ENCODE peak calls at places on chromosomes 6 and 20, in seven cellular contexts. One of them, this sample, is unnamed.

GRCh38 chr6:144935181-144935580 is 650.0 kb downstream of the UTRN start:
- DNase-seq in right cardiac atrium: no peak
- DNase-seq in pons: no peak
- DNase-seq in WTC11: no peak
- DNase-seq in NCI-H2171 treated with DMSO at 0.1 percent for 48 hours: no peak
- DNase-seq in CD4-positive, alpha-beta T cell: no peak
- DNase-seq in stimulated activated CD4-positive, alpha-beta T cell treated with anti-CD3 and anti-CD28 coated beads, Interleukin-12 subunit alpha, Interleukin-12 subunit beta, amount 100 ng/mL, for 4 hours: no peak
- DNase-seq in this sample: no peak

GRCh38 chr6:81834141-81834621 is 81.7 kb upstream of the TENT5A start:
- DNase-seq in right cardiac atrium: peak
- DNase-seq in pons: no peak
- DNase-seq in WTC11: no peak
- DNase-seq in NCI-H2171 treated with DMSO at 0.1 percent for 48 hours: no peak
- DNase-seq in CD4-positive, alpha-beta T cell: no peak
- DNase-seq in stimulated activated CD4-positive, alpha-beta T cell treated with anti-CD3 and anti-CD28 coated beads, Interleukin-12 subunit alpha, Interleukin-12 subunit beta, amount 100 ng/mL, for 4 hours: no peak
- DNase-seq in this sample: peak

GRCh38 chr6:113539202-113539601 is 317.9 kb upstream of the MARCKS start:
- DNase-seq in right cardiac atrium: no peak
- DNase-seq in pons: no peak
- DNase-seq in WTC11: no peak
- DNase-seq in NCI-H2171 treated with DMSO at 0.1 percent for 48 hours: no peak
- DNase-seq in CD4-positive, alpha-beta T cell: no peak
- DNase-seq in stimulated activated CD4-positive, alpha-beta T cell treated with anti-CD3 and anti-CD28 coated beads, Interleukin-12 subunit alpha, Interleukin-12 subunit beta, amount 100 ng/mL, for 4 hours: no peak
- DNase-seq in this sample: no peak

GRCh38 chr6:28816909-28817807 is 106.6 kb downstream of the TRIM27 start:
- DNase-seq in right cardiac atrium: no peak
- DNase-seq in pons: no peak
- DNase-seq in WTC11: peak
- DNase-seq in NCI-H2171 treated with DMSO at 0.1 percent for 48 hours: peak
- DNase-seq in CD4-positive, alpha-beta T cell: no peak
- DNase-seq in stimulated activated CD4-positive, alpha-beta T cell treated with anti-CD3 and anti-CD28 coated beads, Interleukin-12 subunit alpha, Interleukin-12 subunit beta, amount 100 ng/mL, for 4 hours: no peak
- DNase-seq in this sample: no peak

GRCh38 chr6:96990462-96990861 is 65.9 kb downstream of the KLHL32 start:
- DNase-seq in right cardiac atrium: peak
- DNase-seq in pons: peak
- DNase-seq in WTC11: no peak
- DNase-seq in NCI-H2171 treated with DMSO at 0.1 percent for 48 hours: no peak
- DNase-seq in CD4-positive, alpha-beta T cell: no peak
- DNase-seq in stimulated activated CD4-positive, alpha-beta T cell treated with anti-CD3 and anti-CD28 coated beads, Interleukin-12 subunit alpha, Interleukin-12 subunit beta, amount 100 ng/mL, for 4 hours: no peak
- DNase-seq in this sample: no peak

GRCh38 chr6:19354181-19354580 is 483.0 kb upstream of the ID4 start:
- DNase-seq in right cardiac atrium: no peak
- DNase-seq in pons: no peak
- DNase-seq in WTC11: no peak
- DNase-seq in NCI-H2171 treated with DMSO at 0.1 percent for 48 hours: peak
- DNase-seq in CD4-positive, alpha-beta T cell: no peak
- DNase-seq in stimulated activated CD4-positive, alpha-beta T cell treated with anti-CD3 and anti-CD28 coated beads, Interleukin-12 subunit alpha, Interleukin-12 subunit beta, amount 100 ng/mL, for 4 hours: no peak
- DNase-seq in this sample: no peak

GRCh38 chr6:147040041-147040440 is 164.2 kb upstream of the STXBP5 start:
- DNase-seq in right cardiac atrium: no peak
- DNase-seq in pons: no peak
- DNase-seq in WTC11: no peak
- DNase-seq in NCI-H2171 treated with DMSO at 0.1 percent for 48 hours: no peak
- DNase-seq in CD4-positive, alpha-beta T cell: no peak
- DNase-seq in stimulated activated CD4-positive, alpha-beta T cell treated with anti-CD3 and anti-CD28 coated beads, Interleukin-12 subunit alpha, Interleukin-12 subunit beta, amount 100 ng/mL, for 4 hours: no peak
- DNase-seq in this sample: no peak

GRCh38 chr6:93423542-93423941 is 4.2 kb upstream of the EPHA7 start:
- DNase-seq in right cardiac atrium: peak
- DNase-seq in pons: peak
- DNase-seq in WTC11: peak
- DNase-seq in NCI-H2171 treated with DMSO at 0.1 percent for 48 hours: peak
- DNase-seq in CD4-positive, alpha-beta T cell: no peak
- DNase-seq in stimulated activated CD4-positive, alpha-beta T cell treated with anti-CD3 and anti-CD28 coated beads, Interleukin-12 subunit alpha, Interleukin-12 subunit beta, amount 100 ng/mL, for 4 hours: no peak
- DNase-seq in this sample: no peak

GRCh38 chr20:58131581-58132142 is 96.8 kb downstream of the ANKRD60 start:
- DNase-seq in right cardiac atrium: no peak
- DNase-seq in pons: peak
- DNase-seq in WTC11: no peak
- DNase-seq in NCI-H2171 treated with DMSO at 0.1 percent for 48 hours: peak
- DNase-seq in CD4-positive, alpha-beta T cell: no peak
- DNase-seq in stimulated activated CD4-positive, alpha-beta T cell treated with anti-CD3 and anti-CD28 coated beads, Interleukin-12 subunit alpha, Interleukin-12 subunit beta, amount 100 ng/mL, for 4 hours: no peak
- DNase-seq in this sample: peak

GRCh38 chr6:109653264-109653663 is 37.7 kb downstream of the AK9 start:
- DNase-seq in right cardiac atrium: no peak
- DNase-seq in pons: no peak
- DNase-seq in WTC11: no peak
- DNase-seq in NCI-H2171 treated with DMSO at 0.1 percent for 48 hours: no peak
- DNase-seq in CD4-positive, alpha-beta T cell: no peak
- DNase-seq in stimulated activated CD4-positive, alpha-beta T cell treated with anti-CD3 and anti-CD28 coated beads, Interleukin-12 subunit alpha, Interleukin-12 subunit beta, amount 100 ng/mL, for 4 hours: no peak
- DNase-seq in this sample: no peak

GRCh38 chr6:147642458-147642857 is 134.0 kb downstream of the SAMD5 start:
- DNase-seq in right cardiac atrium: no peak
- DNase-seq in pons: no peak
- DNase-seq in WTC11: no peak
- DNase-seq in NCI-H2171 treated with DMSO at 0.1 percent for 48 hours: no peak
- DNase-seq in CD4-positive, alpha-beta T cell: no peak
- DNase-seq in stimulated activated CD4-positive, alpha-beta T cell treated with anti-CD3 and anti-CD28 coated beads, Interleukin-12 subunit alpha, Interleukin-12 subunit beta, amount 100 ng/mL, for 4 hours: no peak
- DNase-seq in this sample: no peak

GRCh38 chr6:11538799-11539468 is 1.4 kb downstream of the TMEM170B start:
- DNase-seq in right cardiac atrium: no peak
- DNase-seq in pons: no peak
- DNase-seq in WTC11: no peak
- DNase-seq in NCI-H2171 treated with DMSO at 0.1 percent for 48 hours: peak
- DNase-seq in CD4-positive, alpha-beta T cell: no peak
- DNase-seq in stimulated activated CD4-positive, alpha-beta T cell treated with anti-CD3 and anti-CD28 coated beads, Interleukin-12 subunit alpha, Interleukin-12 subunit beta, amount 100 ng/mL, for 4 hours: no peak
- DNase-seq in this sample: no peak

GRCh38 chr6:45377041-45377554 is 636 bp downstream of the SUPT3H start:
- DNase-seq in right cardiac atrium: no peak
- DNase-seq in pons: peak
- DNase-seq in WTC11: no peak
- DNase-seq in NCI-H2171 treated with DMSO at 0.1 percent for 48 hours: no peak
- DNase-seq in CD4-positive, alpha-beta T cell: peak
- DNase-seq in stimulated activated CD4-positive, alpha-beta T cell treated with anti-CD3 and anti-CD28 coated beads, Interleukin-12 subunit alpha, Interleukin-12 subunit beta, amount 100 ng/mL, for 4 hours: no peak
- DNase-seq in this sample: peak

GRCh38 chr20:64240243-64241015 is 15.1 kb upstream of the PCMTD2 start:
- DNase-seq in right cardiac atrium: no peak
- DNase-seq in pons: no peak
- DNase-seq in WTC11: no peak
- DNase-seq in NCI-H2171 treated with DMSO at 0.1 percent for 48 hours: no peak
- DNase-seq in CD4-positive, alpha-beta T cell: no peak
- DNase-seq in stimulated activated CD4-positive, alpha-beta T cell treated with anti-CD3 and anti-CD28 coated beads, Interleukin-12 subunit alpha, Interleukin-12 subunit beta, amount 100 ng/mL, for 4 hours: no peak
- DNase-seq in this sample: peak

GRCh38 chr6:131861356-131861755 is 53.5 kb downstream of the ENPP1 start:
- DNase-seq in right cardiac atrium: no peak
- DNase-seq in pons: no peak
- DNase-seq in WTC11: no peak
- DNase-seq in NCI-H2171 treated with DMSO at 0.1 percent for 48 hours: no peak
- DNase-seq in CD4-positive, alpha-beta T cell: no peak
- DNase-seq in stimulated activated CD4-positive, alpha-beta T cell treated with anti-CD3 and anti-CD28 coated beads, Interleukin-12 subunit alpha, Interleukin-12 subunit beta, amount 100 ng/mL, for 4 hours: no peak
- DNase-seq in this sample: no peak

GRCh38 chr6:65231616-65232015 is 475.4 kb downstream of the EYS start:
- DNase-seq in right cardiac atrium: no peak
- DNase-seq in pons: no peak
- DNase-seq in WTC11: no peak
- DNase-seq in NCI-H2171 treated with DMSO at 0.1 percent for 48 hours: no peak
- DNase-seq in CD4-positive, alpha-beta T cell: no peak
- DNase-seq in stimulated activated CD4-positive, alpha-beta T cell treated with anti-CD3 and anti-CD28 coated beads, Interleukin-12 subunit alpha, Interleukin-12 subunit beta, amount 100 ng/mL, for 4 hours: no peak
- DNase-seq in this sample: no peak

GRCh38 chr6:154169193-154169847 is 130.3 kb downstream of the OPRM1 start:
- DNase-seq in right cardiac atrium: no peak
- DNase-seq in pons: peak
- DNase-seq in WTC11: no peak
- DNase-seq in NCI-H2171 treated with DMSO at 0.1 percent for 48 hours: no peak
- DNase-seq in CD4-positive, alpha-beta T cell: no peak
- DNase-seq in stimulated activated CD4-positive, alpha-beta T cell treated with anti-CD3 and anti-CD28 coated beads, Interleukin-12 subunit alpha, Interleukin-12 subunit beta, amount 100 ng/mL, for 4 hours: no peak
- DNase-seq in this sample: no peak

GRCh38 chr20:31915491-31916280 is 36.2 kb downstream of the PDRG1 start:
- DNase-seq in right cardiac atrium: no peak
- DNase-seq in pons: no peak
- DNase-seq in WTC11: no peak
- DNase-seq in NCI-H2171 treated with DMSO at 0.1 percent for 48 hours: peak
- DNase-seq in CD4-positive, alpha-beta T cell: no peak
- DNase-seq in stimulated activated CD4-positive, alpha-beta T cell treated with anti-CD3 and anti-CD28 coated beads, Interleukin-12 subunit alpha, Interleukin-12 subunit beta, amount 100 ng/mL, for 4 hours: no peak
- DNase-seq in this sample: no peak

GRCh38 chr6:3913077-3913957 is 64.1 kb downstream of the FAM50B start:
- DNase-seq in right cardiac atrium: peak
- DNase-seq in pons: peak
- DNase-seq in WTC11: no peak
- DNase-seq in NCI-H2171 treated with DMSO at 0.1 percent for 48 hours: peak
- DNase-seq in CD4-positive, alpha-beta T cell: no peak
- DNase-seq in stimulated activated CD4-positive, alpha-beta T cell treated with anti-CD3 and anti-CD28 coated beads, Interleukin-12 subunit alpha, Interleukin-12 subunit beta, amount 100 ng/mL, for 4 hours: no peak
- DNase-seq in this sample: no peak

GRCh38 chr20:45174434-45175364 is at the start of gene PI3:
- DNase-seq in right cardiac atrium: no peak
- DNase-seq in pons: no peak
- DNase-seq in WTC11: no peak
- DNase-seq in NCI-H2171 treated with DMSO at 0.1 percent for 48 hours: no peak
- DNase-seq in CD4-positive, alpha-beta T cell: no peak
- DNase-seq in stimulated activated CD4-positive, alpha-beta T cell treated with anti-CD3 and anti-CD28 coated beads, Interleukin-12 subunit alpha, Interleukin-12 subunit beta, amount 100 ng/mL, for 4 hours: no peak
- DNase-seq in this sample: no peak

GRCh38 chr6:8651998-8652397 is 216.7 kb upstream of the SLC35B3 start:
- DNase-seq in right cardiac atrium: no peak
- DNase-seq in pons: no peak
- DNase-seq in WTC11: no peak
- DNase-seq in NCI-H2171 treated with DMSO at 0.1 percent for 48 hours: no peak
- DNase-seq in CD4-positive, alpha-beta T cell: no peak
- DNase-seq in stimulated activated CD4-positive, alpha-beta T cell treated with anti-CD3 and anti-CD28 coated beads, Interleukin-12 subunit alpha, Interleukin-12 subunit beta, amount 100 ng/mL, for 4 hours: no peak
- DNase-seq in this sample: no peak

This sample was measured in cardiac septum.